ENCODE peak calls at places on chromosomes 11 and 22, in nine cellular contexts. W, G, K, L, V, M, Q, J and D are unnamed samples.

GRCh38 chr11:128417607-128418324 is 169.6 kb downstream of the ETS1 start:
- DNase-seq in W (peak; percentile 78), G (no peak), K (no peak), L (no peak), V (no peak), M (peak; percentile 92), Q (no peak), J (no peak), D (no peak)

GRCh38 chr11:111635706-111636045 is 33.4 kb downstream of the SIK2 start:
- DNase-seq in W (no peak), G (no peak), K (peak; percentile 68), L (no peak), V (no peak), M (peak; percentile 70), Q (no peak), J (no peak), D (no peak)

GRCh38 chr22:27512283-27512761 is 289.2 kb downstream of the MN1 start:
- DNase-seq in W (peak; percentile 71), G (no peak), K (peak; percentile 88), L (peak; percentile 19), V (no peak), M (peak; percentile 99), Q (no peak), J (no peak), D (peak; percentile 87)

GRCh38 chr11:115496892-115497291 is 7.3 kb downstream of the CADM1 start:
- DNase-seq in W (no peak), G (no peak), K (no peak), L (no peak), V (no peak), M (no peak), Q (no peak), J (no peak), D (no peak)

GRCh38 chr22:26322179-26322905 is 106.7 kb upstream of the ASPHD2 start:
- DNase-seq in W (peak; percentile 75), G (no peak), K (no peak), L (no peak), V (no peak), M (peak; percentile 35), Q (peak; percentile 8), J (peak; percentile 98), D (peak; percentile 83)

GRCh38 chr11:72621008-72621610 is 53.1 kb downstream of the PDE2A start:
- DNase-seq in W (no peak), G (no peak), K (no peak), L (no peak), V (no peak), M (no peak), Q (no peak), J (peak; percentile 41), D (no peak)

GRCh38 chr11:70788247-70789022 is 390.1 kb downstream of the CTTN start:
- DNase-seq in W (peak; percentile 95), G (no peak), K (no peak), L (no peak), V (no peak), M (peak; percentile 75), Q (peak; percentile 68), J (no peak), D (peak; percentile 87)

GRCh38 chr11:5938603-5938965 is 3.5 kb upstream of the OR56A3 start:
- DNase-seq in W (no peak), G (no peak), K (no peak), L (no peak), V (no peak), M (no peak), Q (no peak), J (no peak), D (no peak)

GRCh38 chr11:46122955-46123354 is 1.7 kb upstream of the PHF21A start:
- DNase-seq in W (peak; percentile 29), G (no peak), K (no peak), L (no peak), V (no peak), M (peak; percentile 46), Q (no peak), J (no peak), D (no peak)

GRCh38 chr11:106608677-106609076 is 409.6 kb downstream of the GUCY1A2 start:
- DNase-seq in W (peak; percentile 79), G (no peak), K (no peak), L (no peak), V (no peak), M (peak; percentile 31), Q (no peak), J (no peak), D (no peak)

GRCh38 chr11:113628912-113629311 is 77.2 kb downstream of the TMPRSS5 start:
- DNase-seq in W (no peak), G (peak; percentile 78), K (no peak), L (no peak), V (no peak), M (no peak), Q (no peak), J (peak; percentile 52), D (no peak)

GRCh38 chr11:113634940-113635575 is 71.0 kb downstream of the TMPRSS5 start:
- DNase-seq in W (no peak), G (no peak), K (no peak), L (no peak), V (no peak), M (no peak), Q (no peak), J (no peak), D (no peak)

GRCh38 chr11:113637636-113638035 is 68.5 kb downstream of the TMPRSS5 start:
- DNase-seq in W (no peak), G (no peak), K (no peak), L (no peak), V (no peak), M (no peak), Q (no peak), J (no peak), D (no peak)

GRCh38 chr11:113629562-113629961 is 76.5 kb downstream of the TMPRSS5 start:
- DNase-seq in W (no peak), G (no peak), K (no peak), L (no peak), V (no peak), M (no peak), Q (no peak), J (no peak), D (no peak)

DNA sequence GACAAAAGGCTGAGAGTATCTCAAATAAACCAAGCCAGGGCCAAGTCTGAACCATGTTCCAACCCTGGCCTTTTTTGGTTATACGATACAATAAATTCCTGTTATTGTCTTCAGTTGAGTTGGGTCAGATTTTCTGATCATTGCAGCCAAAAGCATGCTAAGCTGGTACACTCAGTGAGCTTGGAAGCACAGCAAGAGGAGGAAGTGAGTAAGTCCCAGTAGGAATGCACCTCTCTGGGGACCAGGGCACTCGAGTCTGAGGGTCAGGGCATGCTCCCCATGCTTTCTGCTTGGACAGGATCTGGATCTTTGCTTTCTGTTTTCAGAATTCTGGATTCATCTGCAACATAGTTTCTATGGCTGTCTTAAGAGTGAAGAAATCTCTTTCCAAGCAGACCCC is 73.1 kb downstream of the TMPRSS5 start:
- DNase-seq in W (peak; percentile 33), G (no peak), K (no peak), L (no peak), V (no peak), M (peak; percentile 57), Q (no peak), J (no peak), D (no peak)
- H3K4me3 ChIP-seq in W (no peak overlapping the region), G (no peak overlapping the region), K (no peak overlapping the region), L (no peak overlapping the region), V (no peak overlapping the region), M (no peak overlapping the region), Q (no peak overlapping the region), J (no peak overlapping the region), D (no peak overlapping the region)

DNA sequence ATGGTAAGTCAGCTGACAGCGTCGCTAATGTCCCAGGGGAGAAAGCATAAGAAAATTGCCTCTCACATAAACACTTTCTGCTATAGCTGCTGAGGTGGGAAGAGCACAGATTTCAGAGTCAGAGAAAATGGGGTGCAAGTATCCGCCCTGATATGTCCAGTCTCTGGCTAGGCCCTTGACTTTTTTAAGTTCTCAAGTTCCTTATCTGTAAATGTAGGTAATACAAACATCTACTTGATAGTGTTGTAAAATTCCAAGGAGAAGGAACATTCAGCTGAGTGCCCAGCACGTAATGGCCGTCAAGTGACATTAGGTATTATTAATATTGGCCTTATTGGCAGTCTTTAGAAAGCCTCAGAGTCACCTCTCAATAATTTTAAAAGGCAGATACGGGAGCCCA is 143.6 kb downstream of the NTM start:
- DNase-seq in W (no peak), G (no peak), K (no peak), L (no peak), V (no peak), M (no peak), Q (no peak), J (no peak), D (no peak)
- H3K4me3 ChIP-seq in W (no peak overlapping the region), G (no peak overlapping the region), K (no peak overlapping the region), L (no peak overlapping the region), V (no peak overlapping the region), M (no peak overlapping the region), Q (no peak overlapping the region), J (no peak overlapping the region), D (no peak overlapping the region)

GRCh38 chr11:74699615-74700396 is 31.4 kb downstream of the CHRDL2 start:
- DNase-seq in W (no peak), G (no peak), K (no peak), L (no peak), V (no peak), M (no peak), Q (no peak), J (no peak), D (no peak)

GRCh38 chr11:74707182-74707581 is 24.0 kb downstream of the CHRDL2 start:
- DNase-seq in W (no peak), G (no peak), K (no peak), L (no peak), V (no peak), M (no peak), Q (no peak), J (no peak), D (no peak)

GRCh38 chr11:74701351-74701750 is 29.9 kb downstream of the CHRDL2 start:
- DNase-seq in W (peak; percentile 38), G (peak; percentile 71), K (no peak), L (no peak), V (no peak), M (no peak), Q (peak; percentile 23), J (peak; percentile 87), D (no peak)

GRCh38 chr11:74703211-74703610 is 28.0 kb downstream of the CHRDL2 start:
- DNase-seq in W (no peak), G (no peak), K (no peak), L (no peak), V (no peak), M (no peak), Q (no peak), J (no peak), D (no peak)

DNA sequence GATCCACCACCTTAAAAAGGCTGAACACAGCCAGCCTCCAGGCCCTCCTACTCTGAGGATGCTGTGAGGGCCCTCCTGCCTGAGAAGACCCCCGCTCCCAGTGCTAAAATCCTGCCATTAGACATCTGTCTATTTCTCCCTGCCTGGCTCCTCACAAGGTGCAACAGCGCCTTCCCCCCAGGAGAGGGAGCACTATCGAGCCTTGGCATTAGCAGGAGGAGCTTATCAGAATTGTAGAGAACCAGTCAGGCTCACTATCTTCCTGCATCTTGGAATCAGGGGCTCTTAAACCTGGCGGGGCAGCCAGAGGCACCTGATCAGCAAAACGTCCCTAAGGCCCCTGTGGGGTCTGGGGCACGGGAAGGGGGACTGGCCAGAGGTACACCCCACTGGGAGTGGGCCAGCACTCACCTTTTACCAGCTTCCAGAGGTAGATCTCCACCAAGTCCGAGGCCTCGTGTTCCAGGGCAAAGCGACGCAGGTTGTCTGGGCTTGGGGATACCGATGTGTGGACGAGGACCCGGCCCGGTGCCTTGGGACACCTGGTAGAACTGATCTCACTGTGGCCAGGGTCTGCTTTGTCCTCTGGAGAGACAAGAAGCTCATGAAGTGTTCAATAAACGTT is 28.7 kb downstream of the CHRDL2 start:
- DNase-seq in W (peak; percentile 84), G (peak; percentile 89), K (peak; percentile 86), L (peak; percentile 38), V (peak; percentile 69), M (peak; percentile 79), Q (peak; percentile 38), J (peak; percentile 88), D (no peak)
- H3K4me3 ChIP-seq in W (no peak overlapping the region), G (no peak overlapping the region), K (no peak overlapping the region), L (no peak overlapping the region), V (no peak overlapping the region), M (no peak overlapping the region), Q (no peak overlapping the region), J (no peak overlapping the region), D (no peak overlapping the region)

GRCh38 chr11:103661185-103661584 is 375.3 kb upstream of the DDI1 start:
- DNase-seq in W (no peak), G (no peak), K (no peak), L (no peak), V (no peak), M (no peak), Q (no peak), J (no peak), D (no peak)
- H3K4me3 ChIP-seq in W (no peak overlapping the region), G (no peak overlapping the region), K (no peak overlapping the region), L (no peak overlapping the region), V (no peak overlapping the region), M (no peak overlapping the region), Q (no peak overlapping the region), J (no peak overlapping the region), D (no peak overlapping the region)